ENCODE peak calls at places on chromosomes 2 and 18, in four cellular contexts. L is HL-60, X is Kasumi-1, P is omental fat pad. V is an unnamed sample.

GRCh38 chr2:86017901-86018896 is 87.5 kb downstream of the POLR1A start:
- DNase-seq in X (no peak), P (peak), L (no peak), V (peak)

GRCh38 chr2:25311866-25312575 is 29.7 kb downstream of the DNMT3A start:
- DNase-seq in L (no peak), P (no peak), X (no peak), V (no peak)

GRCh38 chr2:157182834-157183396 is 74.6 kb upstream of the GALNT5 start:
- DNase-seq in L (no peak), X (peak), P (no peak), V (no peak)

GRCh38 chr2:52629531-52629930 is 1138.1 kb upstream of the CHAC2 start:
- DNase-seq in L (no peak), X (no peak), P (no peak), V (no peak)

GRCh38 chr2:178484245-178485041 is 4.2 kb downstream of the PLEKHA3 start:
- DNase-seq in P (no peak), X (no peak), L (no peak), V (no peak)

GRCh38 chr2:174835797-174836255 is 71.6 kb upstream of the CHRNA1 start:
- DNase-seq in L (no peak), P (no peak), X (no peak), V (peak)

GRCh38 chr2:178279142-178279541 is 84.8 kb downstream of the OSBPL6 start:
- DNase-seq in P (no peak), L (no peak), X (no peak), V (no peak)

GRCh38 chr18:78643981-78644380 is 335.6 kb upstream of the SALL3 start:
- DNase-seq in L (no peak), P (no peak), X (no peak), V (no peak)

GRCh38 chr2:96195410-96196071 is 13.1 kb downstream of the STARD7 start:
- DNase-seq in X (no peak), L (no peak), P (no peak), V (no peak)

GRCh38 chr2:5482929-5483331 is 209.3 kb upstream of the SOX11 start:
- DNase-seq in L (no peak), P (no peak), X (no peak), V (peak)

GRCh38 chr18:11840493-11840892 is 10.7 kb upstream of the CHMP1B start:
- DNase-seq in L (no peak), P (no peak), X (no peak), V (no peak)

GRCh38 chr2:166106431-166107015 is 21.3 kb downstream of the SCN1A start:
- DNase-seq in L (no peak), P (no peak), X (peak), V (peak)

GRCh38 chr2:155223781-155224406 is 525.4 kb downstream of the KCNJ3 start:
- DNase-seq in P (no peak), L (no peak), X (peak), V (no peak)

GRCh38 chr2:186339716-186340115 is 146.3 kb upstream of the ZC3H15 start:
- DNase-seq in P (no peak), L (no peak), X (no peak), V (no peak)

GRCh38 chr2:96867756-96868554 is 1.9 kb downstream of the SEMA4C start:
- DNase-seq in X (no peak), P (no peak), L (no peak), V (no peak)

GRCh38 chr2:33115196-33115595 is 168.4 kb downstream of the LTBP1 start:
- DNase-seq in L (no peak), P (no peak), X (no peak), V (no peak)

GRCh38 chr2:231687133-231687852 is 21.0 kb upstream of the PTMA start:
- DNase-seq in X (peak), L (peak), P (no peak), V (peak)

GRCh38 chr2:9767656-9768281 is 75.5 kb upstream of the TAF1B start:
- DNase-seq in L (no peak), P (no peak), X (no peak), V (no peak)

GRCh38 chr2:185921048-185921756 is 182.6 kb downstream of the FSIP2 start:
- DNase-seq in P (no peak), X (no peak), L (no peak), V (no peak)

GRCh38 chr2:86491088-86491487 is 49.9 kb downstream of the KDM3A start:
- DNase-seq in L (no peak), X (no peak), P (no peak), V (no peak)

GRCh38 chr2:23385748-23386421 is 906 bp downstream of the KLHL29 start:
- DNase-seq in P (no peak), X (no peak), L (no peak), V (peak)

GRCh38 chr18:3690682-3691066 is 240.7 kb downstream of the TGIF1 start:
- DNase-seq in L (no peak), X (no peak), P (no peak), V (no peak)